ENCODE peak calls at places on chromosomes 5 and 9, in nine cellular contexts. E is psoas muscle, K is mesenchymal stem cell, O is OCI-LY7, R is mammary epithelial cell, N is IMR-90, L is PC-9, I is thyroid gland, A is GM23248. D is an unnamed sample.

GRCh38 chr9:28444637-28445036 is 871.4 kb upstream of the C9orf72 start:
- DNase-seq in I (no peak), E (no peak), K (no peak), O (no peak), A (no peak), R (no peak), N (no peak), L (no peak), D (no peak)

GRCh38 chr5:115657883-115658233 is 32.0 kb upstream of the TMED7 start:
- DNase-seq in R (peak), N (peak), I (no peak), K (peak), O (no peak), A (peak), L (peak), E (no peak), D (peak)

GRCh38 chr5:158869092-158869491 is 230.6 kb downstream of the EBF1 start:
- DNase-seq in O (no peak), R (no peak), N (no peak), I (no peak), K (no peak), A (no peak), E (no peak), L (no peak), D (no peak)

GRCh38 chr5:116645627-116646026 is 71.0 kb upstream of the SEMA6A start:
- DNase-seq in A (no peak), O (no peak), I (no peak), E (no peak), K (no peak), L (no peak), R (no peak), N (no peak), D (no peak)

GRCh38 chr5:179553875-179554274 is 3.5 kb downstream of the RUFY1 start:
- DNase-seq in O (no peak), I (no peak), L (peak), A (peak), N (peak), K (peak), R (peak), E (no peak), D (peak)

GRCh38 chr5:164256351-164256750 is 750.9 kb downstream of the MAT2B start:
- DNase-seq in K (no peak), N (peak), A (peak), E (no peak), I (no peak), O (no peak), R (peak), L (no peak), D (no peak)

GRCh38 chr5:36457511-36458260 is 148.7 kb upstream of the SLC1A3 start:
- DNase-seq in O (no peak), E (no peak), K (no peak), A (no peak), L (no peak), I (no peak), R (no peak), N (no peak), D (no peak)

GRCh38 chr5:94245608-94246007 is 372.8 kb downstream of the KIAA0825 start:
- DNase-seq in A (peak), R (peak), I (no peak), L (no peak), N (peak), K (peak), E (no peak), O (no peak), D (no peak)

GRCh38 chr9:128124451-128124850 is 3.1 kb downstream of the PTGES2 start:
- DNase-seq in E (peak), K (no peak), R (no peak), A (no peak), O (no peak), I (no peak), L (no peak), N (no peak), D (no peak)

GRCh38 chr5:156474251-156474650 is 147.3 kb downstream of the SGCD start:
- DNase-seq in K (peak), I (peak), A (peak), E (peak), L (no peak), O (no peak), N (peak), R (no peak), D (peak)

GRCh38 chr9:26066237-26066636 is 388.0 kb upstream of the TUSC1 start:
- DNase-seq in I (peak), N (no peak), O (no peak), R (no peak), L (no peak), K (no peak), E (no peak), A (no peak), D (no peak)

GRCh38 chr5:145203193-145203592 is 631.9 kb downstream of the PRELID2 start:
- DNase-seq in O (no peak), E (no peak), K (no peak), L (no peak), I (no peak), N (peak), R (no peak), A (peak), D (peak)

GRCh38 chr5:42242829-42243485 is 180.3 kb upstream of the GHR start:
- DNase-seq in R (no peak), E (peak), N (no peak), I (no peak), A (no peak), K (no peak), L (no peak), O (no peak), D (no peak)

GRCh38 chr5:11903121-11903613 is 1.1 kb downstream of the CTNND2 start:
- DNase-seq in O (no peak), A (no peak), E (no peak), R (no peak), I (no peak), L (no peak), K (peak), N (no peak), D (no peak)

GRCh38 chr9:33048054-33048465 is 23.0 kb downstream of the DNAJA1 start:
- DNase-seq in R (no peak), O (no peak), K (no peak), I (no peak), L (no peak), E (no peak), N (no peak), A (no peak), D (no peak)

GRCh38 chr9:133844876-133845658 is 106.9 kb upstream of the SARDH start:
- DNase-seq in A (no peak), R (no peak), L (no peak), E (peak), K (peak), I (peak), N (peak), O (no peak), D (peak)

GRCh38 chr9:18493361-18494015 is 19.5 kb downstream of the ADAMTSL1 start:
- DNase-seq in E (no peak), O (no peak), K (peak), A (peak), L (no peak), I (no peak), R (no peak), N (peak), D (peak)

GRCh38 chr5:50352390-50352789 is 88.7 kb downstream of the EMB start:
- DNase-seq in I (no peak), A (no peak), O (no peak), R (no peak), K (no peak), N (no peak), L (no peak), E (no peak), D (no peak)

GRCh38 chr5:142542906-142543305 is 143.0 kb downstream of the FGF1 start:
- DNase-seq in R (no peak), L (no peak), A (peak), E (no peak), I (no peak), N (peak), O (no peak), K (peak), D (no peak)

GRCh38 chr9:37944266-37944650 is 40.3 kb upstream of the SLC25A51 start:
- DNase-seq in E (peak), O (no peak), R (no peak), A (peak), I (no peak), N (no peak), L (no peak), K (no peak), D (no peak)

GRCh38 chr5:141172381-141173204 is at the start of gene PCDHB7:
- DNase-seq in O (peak), E (no peak), R (peak), N (peak), I (peak), K (peak), A (peak), L (peak), D (no peak)

GRCh38 chr9:124274228-124274627 is 16.5 kb downstream of the NEK6 start:
- DNase-seq in N (no peak), K (no peak), L (no peak), I (no peak), A (no peak), O (no peak), E (no peak), R (no peak), D (no peak)

GRCh38 chr9:98218562-98219363 is 26.3 kb upstream of the CORO2A start:
- DNase-seq in K (no peak), O (no peak), N (peak), A (no peak), I (no peak), R (no peak), L (peak), E (peak), D (no peak)

GRCh38 chr9:132418743-132419363 is 8.8 kb downstream of the CFAP77 start:
- DNase-seq in N (no peak), R (no peak), O (no peak), L (no peak), A (no peak), I (no peak), E (no peak), K (no peak), D (no peak)

GRCh38 chr9:134709512-134710270 is 68.1 kb downstream of the COL5A1 start:
- DNase-seq in N (peak), A (peak), I (no peak), E (peak), L (no peak), R (no peak), O (no peak), K (peak), D (peak)

GRCh38 chr9:82606761-82607382 is 456.1 kb downstream of the RASEF start:
- DNase-seq in I (peak), K (peak), E (no peak), R (peak), N (peak), A (peak), O (peak), L (peak), D (peak)
- H3K4me3 ChIP-seq in I (no peak), K (no peak), E (no peak), R (no peak), N (no peak), A (no peak), O (no peak), L (no peak), D (no peak)

GRCh38 chr5:9284272-9284671 is 261.6 kb downstream of the SEMA5A start:
- DNase-seq in K (no peak), R (no peak), O (no peak), E (no peak), L (no peak), I (no peak), A (peak), N (no peak), D (no peak)
- H3K27ac ChIP-seq in K (no peak), R (no peak), O (no peak), E (peak), L (no peak), I (peak), A (peak), N (no peak), D (no peak)

DNA sequence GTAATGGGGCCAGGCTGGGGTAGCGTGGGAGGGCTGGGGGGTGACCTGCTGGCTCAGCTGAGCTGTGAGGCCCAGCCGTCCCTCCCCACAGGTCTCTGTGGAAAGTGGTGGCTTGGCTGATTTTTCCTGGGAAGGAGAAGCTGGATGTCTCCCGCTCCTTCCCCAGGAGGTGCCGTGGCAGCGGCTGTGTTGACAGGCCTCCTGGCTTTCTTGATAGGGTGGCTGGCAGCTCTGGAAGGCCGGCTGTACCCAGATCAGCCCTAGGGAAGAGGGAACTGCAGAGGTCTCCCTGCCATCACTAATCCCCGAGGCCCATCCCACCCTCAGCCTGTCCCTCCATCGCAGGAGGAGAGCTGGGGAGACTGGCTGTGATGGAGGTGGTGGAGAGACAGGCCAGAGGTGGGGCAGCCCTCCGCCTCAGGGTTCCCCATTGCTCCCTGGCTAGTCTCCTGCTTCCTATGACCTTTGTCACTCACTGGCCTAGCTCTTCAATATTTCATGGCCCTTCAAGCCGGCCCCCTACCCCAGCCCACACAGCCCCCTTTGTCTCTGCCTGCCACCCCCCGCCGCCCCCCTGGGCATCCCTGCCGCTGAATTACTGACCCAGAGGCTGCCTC is 6.8 kb downstream of the CXXC5 start:
- DNase-seq in A (no peak), L (no peak), N (no peak), R (no peak), O (no peak), K (peak), I (no peak), E (no peak), D (no peak)
- H3K4me3 ChIP-seq in A (no peak), L (no peak), N (no peak), R (no peak), O (peak), K (no peak), I (no peak), E (peak), D (no peak)

DNA sequence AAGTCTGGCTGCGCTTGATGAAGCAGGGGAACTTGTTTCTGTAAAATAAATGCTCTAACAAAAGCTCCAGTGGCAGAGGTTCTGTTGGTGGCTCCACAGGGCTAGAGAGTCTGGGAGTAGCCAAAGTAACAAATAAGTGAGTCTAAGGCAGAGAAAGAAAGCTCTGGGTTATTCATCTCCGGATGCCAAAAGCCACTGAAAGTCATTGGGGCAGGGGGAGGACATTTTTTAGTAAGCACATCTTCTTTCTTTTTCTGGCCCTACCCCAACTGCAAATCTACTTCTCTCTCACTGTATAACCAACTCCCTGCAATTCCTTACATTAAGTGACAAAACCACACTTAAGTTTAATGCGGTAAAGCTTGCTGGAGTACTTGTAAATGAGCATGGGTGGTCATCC is 141.6 kb downstream of the INSYN2B start:
- DNase-seq in L (no peak), O (no peak), E (no peak), N (no peak), K (no peak), I (no peak), A (no peak), R (no peak), D (no peak)
- H3K27ac ChIP-seq in L (no peak), O (no peak), E (no peak), N (no peak), K (no peak), I (no peak), A (no peak), R (no peak), D (no peak)

GRCh38 chr9:136517950-136518349 is 27.9 kb downstream of the NOTCH1 start:
- DNase-seq in N (no peak), I (no peak), L (no peak), A (no peak), O (no peak), R (no peak), E (no peak), K (no peak), D (no peak)

GRCh38 chr9:136516191-136516654 is 29.6 kb downstream of the NOTCH1 start:
- DNase-seq in E (no peak), I (no peak), K (no peak), R (no peak), O (no peak), L (no peak), A (no peak), N (no peak), D (no peak)

GRCh38 chr9:136515276-136515675 is 30.6 kb downstream of the NOTCH1 start:
- DNase-seq in R (no peak), A (no peak), O (no peak), L (no peak), K (no peak), I (no peak), E (no peak), N (no peak), D (no peak)

GRCh38 chr9:136518623-136519022 is 27.2 kb downstream of the NOTCH1 start:
- DNase-seq in N (no peak), R (no peak), I (no peak), A (no peak), K (no peak), L (no peak), O (no peak), E (no peak), D (no peak)

GRCh38 chr9:136517012-136517743 is 28.7 kb downstream of the NOTCH1 start:
- DNase-seq in K (no peak), O (no peak), I (no peak), E (no peak), N (no peak), R (no peak), A (no peak), L (no peak), D (no peak)
- H3K4me3 ChIP-seq in K (no peak), O (no peak), I (no peak), E (no peak), N (no peak), R (no peak), A (no peak), L (no peak), D (no peak)

GRCh38 chr9:108834959-108835696 is 20.7 kb downstream of the ACTL7B start:
- DNase-seq in O (no peak), E (no peak), N (no peak), I (no peak), A (no peak), L (no peak), K (no peak), R (peak), D (no peak)
- H3K27ac ChIP-seq in O (no peak), E (no peak), N (no peak), I (no peak), A (no peak), L (no peak), K (no peak), R (peak), D (no peak)

DNA sequence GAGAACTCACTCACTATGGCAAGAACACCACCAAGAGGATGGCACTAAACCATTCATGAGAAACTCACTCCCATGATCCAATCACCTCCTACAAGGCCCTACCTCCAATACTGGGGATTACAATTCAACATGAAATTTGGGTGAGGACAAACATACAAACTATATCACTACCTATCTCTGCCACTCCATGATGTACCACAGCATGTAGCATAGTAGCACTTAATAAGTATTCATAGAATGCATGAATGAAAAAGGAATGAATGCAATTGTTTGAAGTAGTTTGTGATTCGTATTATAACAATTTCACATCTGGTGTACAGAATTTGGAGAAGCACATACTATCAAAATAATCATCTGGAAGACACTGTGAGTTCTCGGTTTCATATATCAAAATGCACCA is 27.9 kb upstream of the SLC24A2 start:
- DNase-seq in R (no peak), N (no peak), I (no peak), L (no peak), E (no peak), O (no peak), A (no peak), K (no peak), D (no peak)
- H3K4me3 ChIP-seq in R (no peak), N (no peak), I (no peak), L (no peak), E (no peak), O (no peak), A (no peak), K (no peak), D (no peak)

DNA sequence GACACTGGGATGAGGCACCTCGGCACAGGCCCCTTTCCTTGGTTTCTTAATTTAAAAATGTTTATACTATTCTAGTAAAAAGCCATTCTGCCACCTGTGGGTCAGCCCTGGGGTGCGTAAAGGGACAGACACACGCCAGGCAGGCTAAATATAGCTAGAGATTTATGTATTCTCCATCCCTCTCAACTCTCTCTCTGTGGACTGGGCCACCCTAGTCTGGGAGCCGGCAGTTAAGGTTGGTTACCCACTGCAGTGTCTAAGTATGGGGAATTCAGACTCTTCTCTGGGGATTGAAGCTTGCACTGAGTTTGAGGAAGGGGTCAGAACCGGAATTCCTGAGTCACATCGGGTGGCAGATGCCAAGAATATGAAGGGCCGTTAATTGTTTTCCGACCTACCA is 1.9 kb downstream of the NEURL1B start:
- DNase-seq in A (no peak), I (peak), R (no peak), N (no peak), K (no peak), O (no peak), E (no peak), L (no peak), D (no peak)
- H3K27ac ChIP-seq in A (no peak), I (peak), R (no peak), N (no peak), K (no peak), O (no peak), E (peak), L (no peak), D (no peak)